ENCODE peak calls at places on chromosomes 13 and 19, in seven cellular contexts. One of them, this sample, is unnamed.

GRCh38 chr19:29260477-29261317 is 47.7 kb upstream of the UQCRFS1 start:
- DNase-seq in LoVo: peak; percentile 13
- DNase-seq in neural crest cell: peak; percentile 53
- DNase-seq in activated CD8-positive, alpha-beta memory T cell treated with anti-CD3 and anti-CD28 coated beads, Interleukin-2, amount 50 U/mL, for 4 hours: no peak
- DNase-seq in activated CD4-positive, alpha-beta memory T cell treated with anti-CD3 and anti-CD28 coated beads for 36 hours: peak; percentile 58
- DNase-seq in HT1080: peak; percentile 41
- DNase-seq in DND-41: peak; percentile 59
- DNase-seq in this sample: no peak

GRCh38 chr13:101919541-101920306 is 467.2 kb downstream of the ITGBL1 start:
- DNase-seq in HT1080: peak; percentile 49
- DNase-seq in activated CD8-positive, alpha-beta memory T cell treated with anti-CD3 and anti-CD28 coated beads, Interleukin-2, amount 50 U/mL, for 4 hours: no peak
- DNase-seq in activated CD4-positive, alpha-beta memory T cell treated with anti-CD3 and anti-CD28 coated beads for 36 hours: no peak
- DNase-seq in neural crest cell: peak; percentile 57
- DNase-seq in DND-41: peak; percentile 23
- DNase-seq in LoVo: no peak
- DNase-seq in this sample: peak; percentile 13

GRCh38 chr13:114020750-114021463 is 47.0 kb upstream of the C13orf46 start:
- DNase-seq in activated CD8-positive, alpha-beta memory T cell treated with anti-CD3 and anti-CD28 coated beads, Interleukin-2, amount 50 U/mL, for 4 hours: no peak
- DNase-seq in DND-41: no peak
- DNase-seq in neural crest cell: no peak
- DNase-seq in HT1080: no peak
- DNase-seq in LoVo: no peak
- DNase-seq in activated CD4-positive, alpha-beta memory T cell treated with anti-CD3 and anti-CD28 coated beads for 36 hours: no peak
- DNase-seq in this sample: no peak

GRCh38 chr13:36163809-36164308 is 32.7 kb upstream of the DCLK1 start:
- DNase-seq in HT1080: peak; percentile 50
- DNase-seq in neural crest cell: no peak
- DNase-seq in DND-41: no peak
- DNase-seq in activated CD8-positive, alpha-beta memory T cell treated with anti-CD3 and anti-CD28 coated beads, Interleukin-2, amount 50 U/mL, for 4 hours: no peak
- DNase-seq in activated CD4-positive, alpha-beta memory T cell treated with anti-CD3 and anti-CD28 coated beads for 36 hours: no peak
- DNase-seq in LoVo: no peak
- DNase-seq in this sample: no peak

GRCh38 chr13:44117351-44117750 is 237.6 kb downstream of the LACC1 start:
- DNase-seq in activated CD4-positive, alpha-beta memory T cell treated with anti-CD3 and anti-CD28 coated beads for 36 hours: no peak
- DNase-seq in neural crest cell: no peak
- DNase-seq in DND-41: peak; percentile 24
- DNase-seq in HT1080: peak; percentile 18
- DNase-seq in LoVo: no peak
- DNase-seq in activated CD8-positive, alpha-beta memory T cell treated with anti-CD3 and anti-CD28 coated beads, Interleukin-2, amount 50 U/mL, for 4 hours: no peak
- DNase-seq in this sample: peak; percentile 8

GRCh38 chr13:107329991-107330390 is 762.1 kb upstream of the ARGLU1 start:
- DNase-seq in activated CD4-positive, alpha-beta memory T cell treated with anti-CD3 and anti-CD28 coated beads for 36 hours: no peak
- DNase-seq in LoVo: no peak
- DNase-seq in neural crest cell: no peak
- DNase-seq in activated CD8-positive, alpha-beta memory T cell treated with anti-CD3 and anti-CD28 coated beads, Interleukin-2, amount 50 U/mL, for 4 hours: no peak
- DNase-seq in HT1080: peak; percentile 17
- DNase-seq in DND-41: no peak
- DNase-seq in this sample: no peak

GRCh38 chr13:55583953-55584593 is 1556.6 kb upstream of the PRR20A start:
- DNase-seq in HT1080: no peak
- DNase-seq in activated CD4-positive, alpha-beta memory T cell treated with anti-CD3 and anti-CD28 coated beads for 36 hours: no peak
- DNase-seq in LoVo: no peak
- DNase-seq in activated CD8-positive, alpha-beta memory T cell treated with anti-CD3 and anti-CD28 coated beads, Interleukin-2, amount 50 U/mL, for 4 hours: no peak
- DNase-seq in DND-41: no peak
- DNase-seq in neural crest cell: no peak
- DNase-seq in this sample: no peak

GRCh38 chr19:34337747-34338146 is 27.2 kb upstream of the GPI start:
- DNase-seq in DND-41: no peak
- DNase-seq in LoVo: no peak
- DNase-seq in HT1080: no peak
- DNase-seq in neural crest cell: no peak
- DNase-seq in activated CD4-positive, alpha-beta memory T cell treated with anti-CD3 and anti-CD28 coated beads for 36 hours: no peak
- DNase-seq in activated CD8-positive, alpha-beta memory T cell treated with anti-CD3 and anti-CD28 coated beads, Interleukin-2, amount 50 U/mL, for 4 hours: no peak
- DNase-seq in this sample: no peak

GRCh38 chr19:13823901-13824300 is 28.7 kb downstream of the ZSWIM4 start:
- DNase-seq in HT1080: no peak
- DNase-seq in LoVo: no peak
- DNase-seq in DND-41: no peak
- DNase-seq in activated CD8-positive, alpha-beta memory T cell treated with anti-CD3 and anti-CD28 coated beads, Interleukin-2, amount 50 U/mL, for 4 hours: no peak
- DNase-seq in activated CD4-positive, alpha-beta memory T cell treated with anti-CD3 and anti-CD28 coated beads for 36 hours: no peak
- DNase-seq in neural crest cell: no peak
- DNase-seq in this sample: no peak

GRCh38 chr19:46924874-46925547 is 64.2 kb downstream of the ARHGAP35 start:
- DNase-seq in neural crest cell: no peak
- DNase-seq in LoVo: peak; percentile 80
- DNase-seq in DND-41: no peak
- DNase-seq in activated CD8-positive, alpha-beta memory T cell treated with anti-CD3 and anti-CD28 coated beads, Interleukin-2, amount 50 U/mL, for 4 hours: no peak
- DNase-seq in HT1080: peak; percentile 32
- DNase-seq in activated CD4-positive, alpha-beta memory T cell treated with anti-CD3 and anti-CD28 coated beads for 36 hours: peak; percentile 58
- DNase-seq in this sample: peak; percentile 52

GRCh38 chr13:113548171-113548641 is 36.3 kb upstream of the TFDP1 start:
- DNase-seq in activated CD4-positive, alpha-beta memory T cell treated with anti-CD3 and anti-CD28 coated beads for 36 hours: no peak
- DNase-seq in LoVo: no peak
- DNase-seq in activated CD8-positive, alpha-beta memory T cell treated with anti-CD3 and anti-CD28 coated beads, Interleukin-2, amount 50 U/mL, for 4 hours: no peak
- DNase-seq in HT1080: no peak
- DNase-seq in DND-41: no peak
- DNase-seq in neural crest cell: no peak
- DNase-seq in this sample: no peak

GRCh38 chr19:17671906-17672305 is 16.2 kb downstream of the UNC13A start:
- DNase-seq in HT1080: peak; percentile 49
- DNase-seq in LoVo: no peak
- DNase-seq in neural crest cell: peak; percentile 11
- DNase-seq in DND-41: peak; percentile 41
- DNase-seq in activated CD4-positive, alpha-beta memory T cell treated with anti-CD3 and anti-CD28 coated beads for 36 hours: peak; percentile 46
- DNase-seq in activated CD8-positive, alpha-beta memory T cell treated with anti-CD3 and anti-CD28 coated beads, Interleukin-2, amount 50 U/mL, for 4 hours: no peak
- DNase-seq in this sample: no peak

GRCh38 chr13:109479991-109480696 is 306.2 kb downstream of the IRS2 start:
- DNase-seq in DND-41: no peak
- DNase-seq in activated CD4-positive, alpha-beta memory T cell treated with anti-CD3 and anti-CD28 coated beads for 36 hours: no peak
- DNase-seq in LoVo: no peak
- DNase-seq in neural crest cell: no peak
- DNase-seq in HT1080: no peak
- DNase-seq in activated CD8-positive, alpha-beta memory T cell treated with anti-CD3 and anti-CD28 coated beads, Interleukin-2, amount 50 U/mL, for 4 hours: no peak
- DNase-seq in this sample: no peak

GRCh38 chr13:67221630-67222226 is 8.4 kb downstream of the PCDH9 start:
- DNase-seq in activated CD4-positive, alpha-beta memory T cell treated with anti-CD3 and anti-CD28 coated beads for 36 hours: no peak
- DNase-seq in neural crest cell: no peak
- DNase-seq in HT1080: no peak
- DNase-seq in DND-41: no peak
- DNase-seq in activated CD8-positive, alpha-beta memory T cell treated with anti-CD3 and anti-CD28 coated beads, Interleukin-2, amount 50 U/mL, for 4 hours: no peak
- DNase-seq in LoVo: no peak
- DNase-seq in this sample: no peak